ENCODE peak calls at places on chromosomes 7 and 10, in ten cellular contexts. One of them, this sample, is unnamed.
A peak's percentile ranks its signal among the peaks of the same experiment; 100 is the strongest.

GRCh38 chr10:49600781-49601400 is 9.2 kb upstream of the SLC18A3 start:
- DNase-seq in ovary: no peak
- DNase-seq in suprapubic skin: no peak
- DNase-seq in uterus: no peak
- DNase-seq in A673: no peak
- DNase-seq in GM23248: peak; percentile 51
- DNase-seq in spleen: no peak
- DNase-seq in lower lobe of right lung: no peak
- DNase-seq in IMR-90: no peak
- DNase-seq in left lung: no peak
- DNase-seq in this sample: no peak

GRCh38 chr7:94069154-94069739 is 65.1 kb upstream of the BET1 start:
- DNase-seq in ovary: no peak
- DNase-seq in suprapubic skin: no peak
- DNase-seq in uterus: no peak
- DNase-seq in A673: no peak
- DNase-seq in GM23248: peak; percentile 27
- DNase-seq in spleen: no peak
- DNase-seq in lower lobe of right lung: no peak
- DNase-seq in IMR-90: peak; percentile 49
- DNase-seq in left lung: no peak
- DNase-seq in this sample: no peak

GRCh38 chr7:5360451-5360850 is 63.2 kb downstream of the TNRC18 start:
- DNase-seq in ovary: no peak
- DNase-seq in suprapubic skin: no peak
- DNase-seq in uterus: no peak
- DNase-seq in A673: no peak
- DNase-seq in GM23248: no peak
- DNase-seq in spleen: no peak
- DNase-seq in lower lobe of right lung: no peak
- DNase-seq in IMR-90: no peak
- DNase-seq in left lung: no peak
- DNase-seq in this sample: no peak

GRCh38 chr7:40885503-40885902 is 750.7 kb downstream of the SUGCT start:
- DNase-seq in ovary: no peak
- DNase-seq in suprapubic skin: no peak
- DNase-seq in uterus: no peak
- DNase-seq in A673: no peak
- DNase-seq in GM23248: peak; percentile 12
- DNase-seq in spleen: no peak
- DNase-seq in lower lobe of right lung: no peak
- DNase-seq in IMR-90: peak; percentile 49
- DNase-seq in left lung: no peak
- DNase-seq in this sample: no peak

GRCh38 chr7:155020996-155021395 is 18.1 kb upstream of the PAXIP1 start:
- DNase-seq in ovary: no peak
- DNase-seq in suprapubic skin: no peak
- DNase-seq in uterus: no peak
- DNase-seq in A673: no peak
- DNase-seq in GM23248: no peak
- DNase-seq in spleen: no peak
- DNase-seq in lower lobe of right lung: no peak
- DNase-seq in IMR-90: no peak
- DNase-seq in left lung: no peak
- DNase-seq in this sample: no peak

GRCh38 chr10:16639457-16639856 is 117.8 kb upstream of the C1QL3 start:
- DNase-seq in ovary: no peak
- DNase-seq in suprapubic skin: no peak
- DNase-seq in uterus: no peak
- DNase-seq in A673: no peak
- DNase-seq in GM23248: no peak
- DNase-seq in spleen: no peak
- DNase-seq in lower lobe of right lung: no peak
- DNase-seq in IMR-90: no peak
- DNase-seq in left lung: no peak
- DNase-seq in this sample: no peak

GRCh38 chr10:62224606-62225005 is 44.0 kb downstream of the RTKN2 start:
- DNase-seq in ovary: no peak
- DNase-seq in suprapubic skin: no peak
- DNase-seq in uterus: no peak
- DNase-seq in A673: no peak
- DNase-seq in GM23248: peak; percentile 59
- DNase-seq in spleen: no peak
- DNase-seq in lower lobe of right lung: no peak
- DNase-seq in IMR-90: peak; percentile 78
- DNase-seq in left lung: no peak
- DNase-seq in this sample: no peak

GRCh38 chr10:86665868-86666267 is 2.4 kb upstream of the LDB3 start:
- DNase-seq in ovary: no peak
- DNase-seq in suprapubic skin: no peak
- DNase-seq in uterus: no peak
- DNase-seq in A673: no peak
- DNase-seq in GM23248: no peak
- DNase-seq in spleen: no peak
- DNase-seq in lower lobe of right lung: no peak
- DNase-seq in IMR-90: no peak
- DNase-seq in left lung: no peak
- DNase-seq in this sample: no peak

GRCh38 chr7:1859266-1860035 is 189.4 kb downstream of the ELFN1 start:
- DNase-seq in ovary: no peak
- DNase-seq in suprapubic skin: no peak
- DNase-seq in uterus: no peak
- DNase-seq in A673: no peak
- DNase-seq in GM23248: no peak
- DNase-seq in spleen: peak; percentile 64
- DNase-seq in lower lobe of right lung: no peak
- DNase-seq in IMR-90: no peak
- DNase-seq in left lung: no peak
- DNase-seq in this sample: no peak

GRCh38 chr10:86282664-86283465 is 83.7 kb downstream of the GRID1 start:
- DNase-seq in ovary: no peak
- DNase-seq in suprapubic skin: peak; percentile 33
- DNase-seq in uterus: peak; percentile 5
- DNase-seq in A673: no peak
- DNase-seq in GM23248: no peak
- DNase-seq in spleen: peak; percentile 49
- DNase-seq in lower lobe of right lung: no peak
- DNase-seq in IMR-90: no peak
- DNase-seq in left lung: no peak
- DNase-seq in this sample: no peak

GRCh38 chr7:93006480-93007095 is 111.2 kb downstream of the SAMD9 start:
- DNase-seq in ovary: no peak
- DNase-seq in suprapubic skin: no peak
- DNase-seq in uterus: no peak
- DNase-seq in A673: no peak
- DNase-seq in GM23248: no peak
- DNase-seq in spleen: no peak
- DNase-seq in lower lobe of right lung: no peak
- DNase-seq in IMR-90: no peak
- DNase-seq in left lung: no peak
- DNase-seq in this sample: no peak

GRCh38 chr7:131305152-131305551 is 22.5 kb upstream of the MKLN1 start:
- DNase-seq in ovary: no peak
- DNase-seq in suprapubic skin: no peak
- DNase-seq in uterus: no peak
- DNase-seq in A673: no peak
- DNase-seq in GM23248: no peak
- DNase-seq in spleen: no peak
- DNase-seq in lower lobe of right lung: no peak
- DNase-seq in IMR-90: no peak
- DNase-seq in left lung: no peak
- DNase-seq in this sample: no peak

GRCh38 chr7:80711521-80711920 is 73.1 kb downstream of the CD36 start:
- DNase-seq in ovary: no peak
- DNase-seq in suprapubic skin: peak; percentile 66
- DNase-seq in uterus: no peak
- DNase-seq in A673: peak; percentile 60
- DNase-seq in GM23248: peak; percentile 90
- DNase-seq in spleen: no peak
- DNase-seq in lower lobe of right lung: no peak
- DNase-seq in IMR-90: peak; percentile 73
- DNase-seq in left lung: no peak
- DNase-seq in this sample: no peak

GRCh38 chr10:26717476-26717875 is 20.0 kb downstream of the PDSS1 start:
- DNase-seq in ovary: no peak
- DNase-seq in suprapubic skin: no peak
- DNase-seq in uterus: no peak
- DNase-seq in A673: no peak
- DNase-seq in GM23248: no peak
- DNase-seq in spleen: no peak
- DNase-seq in lower lobe of right lung: no peak
- DNase-seq in IMR-90: no peak
- DNase-seq in left lung: no peak
- DNase-seq in this sample: no peak
- H3K36me3 ChIP-seq in ovary: no peaks in the 10 kb centered on the region
- H3K36me3 ChIP-seq in suprapubic skin: peaks cover 38% of the 10 kb centered on the region
- H3K36me3 ChIP-seq in uterus: no peaks in the 10 kb centered on the region
- H3K36me3 ChIP-seq in A673: peaks cover 59% of the 10 kb centered on the region
- H3K36me3 ChIP-seq in GM23248: no peaks in the 10 kb centered on the region
- H3K36me3 ChIP-seq in spleen: peaks cover 13% of the 10 kb centered on the region
- H3K36me3 ChIP-seq in lower lobe of right lung: peaks cover 47% of the 10 kb centered on the region
- H3K36me3 ChIP-seq in IMR-90: peaks cover 17% of the 10 kb centered on the region
- H3K36me3 ChIP-seq in left lung: peaks cover 89% of the 10 kb centered on the region
- H3K36me3 ChIP-seq in this sample: peaks cover 62% of the 10 kb centered on the region

GRCh38 chr7:23353172-23353571 is 54.0 kb downstream of the MALSU1 start:
- DNase-seq in ovary: no peak
- DNase-seq in suprapubic skin: no peak
- DNase-seq in uterus: no peak
- DNase-seq in A673: no peak
- DNase-seq in GM23248: no peak
- DNase-seq in spleen: no peak
- DNase-seq in lower lobe of right lung: no peak
- DNase-seq in IMR-90: no peak
- DNase-seq in left lung: no peak
- DNase-seq in this sample: no peak
- H3K27ac ChIP-seq in ovary: no peak overlapping the region
- H3K27ac ChIP-seq in suprapubic skin: no peak overlapping the region
- H3K27ac ChIP-seq in uterus: no peak overlapping the region
- H3K27ac ChIP-seq in A673: no peak overlapping the region
- H3K27ac ChIP-seq in GM23248: no peak overlapping the region
- H3K27ac ChIP-seq in spleen: no peak overlapping the region
- H3K27ac ChIP-seq in lower lobe of right lung: no peak overlapping the region
- H3K27ac ChIP-seq in IMR-90: no peak overlapping the region
- H3K27ac ChIP-seq in left lung: no peak overlapping the region
- H3K27ac ChIP-seq in this sample: no peak overlapping the region

DNA sequence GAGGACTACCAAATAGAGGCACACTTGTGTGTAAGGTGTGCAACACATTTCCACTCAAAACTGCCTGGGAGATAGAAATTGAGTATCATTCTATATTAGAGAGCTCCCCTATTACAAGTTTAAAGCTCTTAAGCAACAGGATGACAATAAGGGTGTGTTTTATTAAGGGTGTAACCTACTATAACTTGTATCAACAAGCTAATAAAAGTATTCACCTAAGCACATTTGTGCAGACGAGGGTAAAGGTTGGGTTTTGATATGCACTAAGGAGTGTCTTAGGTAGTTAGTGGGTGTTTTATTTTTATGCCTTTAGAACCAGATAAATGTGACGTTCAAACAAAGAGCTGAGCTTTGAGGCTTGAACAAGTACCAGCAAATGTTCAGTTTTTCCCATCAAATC is 2.8 kb upstream of the FAM53B start:
- DNase-seq in ovary: no peak
- DNase-seq in suprapubic skin: no peak
- DNase-seq in uterus: no peak
- DNase-seq in A673: no peak
- DNase-seq in GM23248: no peak
- DNase-seq in spleen: no peak
- DNase-seq in lower lobe of right lung: no peak
- DNase-seq in IMR-90: no peak
- DNase-seq in left lung: no peak
- DNase-seq in this sample: no peak
- H3K4me3 ChIP-seq in ovary: no peak overlapping the region
- H3K4me3 ChIP-seq in suprapubic skin: no peak overlapping the region
- H3K4me3 ChIP-seq in uterus: no peak overlapping the region
- H3K4me3 ChIP-seq in A673: no peak overlapping the region
- H3K4me3 ChIP-seq in GM23248: no peak overlapping the region
- H3K4me3 ChIP-seq in spleen: no peak overlapping the region
- H3K4me3 ChIP-seq in lower lobe of right lung: no peak overlapping the region
- H3K4me3 ChIP-seq in IMR-90: no peak overlapping the region
- H3K4me3 ChIP-seq in left lung: no peak overlapping the region
- H3K4me3 ChIP-seq in this sample: no peak overlapping the region

GRCh38 chr7:76048668-76048988 is 722 bp downstream of the MDH2 start:
- DNase-seq in ovary: no peak
- DNase-seq in suprapubic skin: no peak
- DNase-seq in uterus: no peak
- DNase-seq in A673: peak; percentile 39
- DNase-seq in GM23248: no peak
- DNase-seq in spleen: no peak
- DNase-seq in lower lobe of right lung: peak; percentile 61
- DNase-seq in IMR-90: no peak
- DNase-seq in left lung: peak; percentile 67
- DNase-seq in this sample: no peak
- H3K36me3 ChIP-seq in ovary: no peaks in the 10 kb centered on the region
- H3K36me3 ChIP-seq in suprapubic skin: peaks cover 6% of the 10 kb centered on the region
- H3K36me3 ChIP-seq in uterus: no peaks in the 10 kb centered on the region
- H3K36me3 ChIP-seq in A673: peaks cover 12% of the 10 kb centered on the region
- H3K36me3 ChIP-seq in GM23248: no peaks in the 10 kb centered on the region
- H3K36me3 ChIP-seq in spleen: no peaks in the 10 kb centered on the region
- H3K36me3 ChIP-seq in lower lobe of right lung: peaks cover 8% of the 10 kb centered on the region
- H3K36me3 ChIP-seq in IMR-90: peaks cover 2% of the 10 kb centered on the region
- H3K36me3 ChIP-seq in left lung: peaks cover 17% of the 10 kb centered on the region
- H3K36me3 ChIP-seq in this sample: peaks cover 6% of the 10 kb centered on the region

GRCh38 chr10:22568928-22569327 is 145.4 kb downstream of the PIP4K2A start:
- DNase-seq in ovary: no peak
- DNase-seq in suprapubic skin: no peak
- DNase-seq in uterus: no peak
- DNase-seq in A673: no peak
- DNase-seq in GM23248: no peak
- DNase-seq in spleen: no peak
- DNase-seq in lower lobe of right lung: no peak
- DNase-seq in IMR-90: no peak
- DNase-seq in left lung: no peak
- DNase-seq in this sample: no peak

GRCh38 chr10:22570234-22570633 is 144.1 kb downstream of the PIP4K2A start:
- DNase-seq in ovary: no peak
- DNase-seq in suprapubic skin: no peak
- DNase-seq in uterus: no peak
- DNase-seq in A673: no peak
- DNase-seq in GM23248: no peak
- DNase-seq in spleen: no peak
- DNase-seq in lower lobe of right lung: no peak
- DNase-seq in IMR-90: no peak
- DNase-seq in left lung: no peak
- DNase-seq in this sample: no peak

GRCh38 chr10:22579826-22580225 is 134.6 kb downstream of the PIP4K2A start:
- DNase-seq in ovary: no peak
- DNase-seq in suprapubic skin: no peak
- DNase-seq in uterus: no peak
- DNase-seq in A673: no peak
- DNase-seq in GM23248: no peak
- DNase-seq in spleen: no peak
- DNase-seq in lower lobe of right lung: no peak
- DNase-seq in IMR-90: no peak
- DNase-seq in left lung: no peak
- DNase-seq in this sample: no peak

GRCh38 chr10:22570733-22571430 is 143.5 kb downstream of the PIP4K2A start:
- DNase-seq in ovary: no peak
- DNase-seq in suprapubic skin: no peak
- DNase-seq in uterus: no peak
- DNase-seq in A673: no peak
- DNase-seq in GM23248: no peak
- DNase-seq in spleen: no peak
- DNase-seq in lower lobe of right lung: no peak
- DNase-seq in IMR-90: no peak
- DNase-seq in left lung: no peak
- DNase-seq in this sample: no peak

GRCh38 chr10:22573820-22574569 is 140.4 kb downstream of the PIP4K2A start:
- DNase-seq in ovary: no peak
- DNase-seq in suprapubic skin: no peak
- DNase-seq in uterus: no peak
- DNase-seq in A673: peak; percentile 54
- DNase-seq in GM23248: peak; percentile 59
- DNase-seq in spleen: no peak
- DNase-seq in lower lobe of right lung: no peak
- DNase-seq in IMR-90: peak; percentile 41
- DNase-seq in left lung: no peak
- DNase-seq in this sample: no peak
- H3K27ac ChIP-seq in ovary: no peak overlapping the region
- H3K27ac ChIP-seq in suprapubic skin: no peak overlapping the region
- H3K27ac ChIP-seq in uterus: no peak overlapping the region
- H3K27ac ChIP-seq in A673: no peak overlapping the region
- H3K27ac ChIP-seq in GM23248: no peak overlapping the region
- H3K27ac ChIP-seq in spleen: peak overlapping the region; percentile 58
- H3K27ac ChIP-seq in lower lobe of right lung: no peak overlapping the region
- H3K27ac ChIP-seq in IMR-90: no peak overlapping the region
- H3K27ac ChIP-seq in left lung: no peak overlapping the region
- H3K27ac ChIP-seq in this sample: no peak overlapping the region